ENCODE peak calls at places on chromosome 14, in five cellular contexts. R, B, M, A and V are unnamed samples.

GRCh38 chr14:72518809-72519377 is 375.0 kb downstream of the DPF3 start:
- DNase-seq in R (no peak), B (no peak), M (no peak), A (no peak), V (no peak)

GRCh38 chr14:69005432-69006148 is 26.5 kb upstream of the ACTN1 start:
- DNase-seq in R (no peak), B (no peak), M (no peak), A (peak; percentile 94), V (peak; percentile 55)

GRCh38 chr14:50121506-50121905 is 5.1 kb upstream of the VCPKMT start:
- DNase-seq in R (peak; percentile 76), B (no peak), M (no peak), A (no peak), V (no peak)

GRCh38 chr14:92493492-92493891 is 20.1 kb upstream of the RIN3 start:
- DNase-seq in R (no peak), B (no peak), M (no peak), A (no peak), V (no peak)

GRCh38 chr14:61480704-61481285 is 159.4 kb downstream of the PRKCH start:
- DNase-seq in R (peak; percentile 62), B (no peak), M (no peak), A (no peak), V (no peak)

GRCh38 chr14:73240816-73241480 is 3.6 kb downstream of the PAPLN start:
- DNase-seq in R (no peak), B (no peak), M (no peak), A (peak; percentile 80), V (no peak)

GRCh38 chr14:28142400-28143015 is 624.1 kb upstream of the FOXG1 start:
- DNase-seq in R (peak; percentile 47), B (no peak), M (no peak), A (no peak), V (no peak)

GRCh38 chr14:100400115-100400514 is 77.0 kb downstream of the SLC25A47 start:
- DNase-seq in R (no peak), B (no peak), M (no peak), A (no peak), V (peak; percentile 16)

GRCh38 chr14:52111583-52111982 is 42.7 kb upstream of the NID2 start:
- DNase-seq in R (no peak), B (no peak), M (no peak), A (no peak), V (peak; percentile 42)

GRCh38 chr14:52663850-52664249 is 31.5 kb downstream of the ERO1A start:
- DNase-seq in R (no peak), B (no peak), M (no peak), A (no peak), V (no peak)

GRCh38 chr14:95467657-95468056 is 48.8 kb downstream of the SYNE3 start:
- DNase-seq in R (no peak), B (no peak), M (no peak), A (peak; percentile 78), V (no peak)

GRCh38 chr14:67987596-67987995 is 168.0 kb downstream of the RAD51B start:
- DNase-seq in R (no peak), B (no peak), M (no peak), A (no peak), V (peak; percentile 84)

GRCh38 chr14:98366429-98366828 is 905.6 kb downstream of the BCL11B start:
- DNase-seq in R (no peak), B (no peak), M (no peak), A (no peak), V (no peak)

GRCh38 chr14:35404496-35405303 is at the start of gene NFKBIA:
- DNase-seq in R (peak; percentile 91), B (peak; percentile 80), M (peak; percentile 96), A (peak; percentile 98), V (peak; percentile 71)

GRCh38 chr14:68444449-68445168 is 348.3 kb downstream of the ZFP36L1 start:
- DNase-seq in R (no peak), B (no peak), M (no peak), A (no peak), V (peak; percentile 57)

GRCh38 chr14:38039526-38039925 is 168.2 kb upstream of the SSTR1 start:
- DNase-seq in R (no peak), B (no peak), M (no peak), A (no peak), V (no peak)

GRCh38 chr14:51596473-51596870 is 55.2 kb upstream of the FRMD6 start:
- DNase-seq in R (no peak), B (no peak), M (no peak), A (no peak), V (no peak)

GRCh38 chr14:50714452-50715073 is 46.5 kb upstream of the SAV1 start:
- DNase-seq in R (no peak), B (peak; percentile 17), M (no peak), A (no peak), V (peak; percentile 17)

GRCh38 chr14:102007916-102008418 is 43.6 kb downstream of the DYNC1H1 start:
- DNase-seq in R (no peak), B (no peak), M (no peak), A (peak; percentile 19), V (no peak)

GRCh38 chr14:29370024-29370423 is 557.6 kb downstream of the PRKD1 start:
- DNase-seq in R (no peak), B (no peak), M (no peak), A (no peak), V (no peak)

GRCh38 chr14:65348137-65348536 is 64.4 kb upstream of the FUT8 start:
- DNase-seq in R (no peak), B (no peak), M (no peak), A (no peak), V (no peak)

GRCh38 chr14:26389646-26390508 is 208.0 kb downstream of the NOVA1 start:
- DNase-seq in R (no peak), B (no peak), M (no peak), A (no peak), V (no peak)

GRCh38 chr14:69636718-69637480 is 25.5 kb downstream of the SUSD6 start:
- DNase-seq in R (no peak), B (no peak), M (no peak), A (no peak), V (no peak)

GRCh38 chr14:85056228-85056627 is 473.7 kb upstream of the FLRT2 start:
- DNase-seq in R (no peak), B (no peak), M (no peak), A (no peak), V (no peak)

GRCh38 chr14:35985504-35986218 is 159.5 kb downstream of the BRMS1L start:
- DNase-seq in R (peak; percentile 92), B (no peak), M (no peak), A (no peak), V (no peak)

GRCh38 chr14:91283666-91284065 is 39.2 kb upstream of the GPR68 start:
- DNase-seq in R (no peak), B (no peak), M (no peak), A (no peak), V (no peak)

GRCh38 chr14:38838979-38839323 is 264.1 kb downstream of the SEC23A start:
- DNase-seq in R (no peak), B (no peak), M (no peak), A (no peak), V (no peak)

GRCh38 chr14:75418779-75419768 is 8.7 kb upstream of the JDP2 start:
- DNase-seq in R (no peak), B (peak; percentile 37), M (no peak), A (no peak), V (no peak)